ENCODE peak calls at places on chromosomes 12 and 14, in four cellular contexts. H is HL-60, I is K562, V is GM12878. C is an unnamed sample.

GRCh38 chr12:46214668-46215429 is 54.0 kb downstream of the SLC38A1 start:
- DNase-seq in V (peak; percentile 78), I (no peak), H (no peak), C (no peak)

GRCh38 chr14:29236401-29236800 is 469.8 kb downstream of the FOXG1 start:
- DNase-seq in I (no peak), V (no peak), H (no peak), C (no peak)

GRCh38 chr12:124323771-124324530 is 29.1 kb downstream of the RFLNA start:
- DNase-seq in I (no peak), H (no peak), V (no peak), C (no peak)

GRCh38 chr12:62913380-62913779 is 21.6 kb downstream of the PPM1H start:
- DNase-seq in V (no peak), H (no peak), I (no peak), C (no peak)

GRCh38 chr12:772056-772697 is 19.8 kb downstream of the WNK1 start:
- DNase-seq in H (no peak), V (no peak), I (no peak), C (no peak)

GRCh38 chr14:95299271-95299670 is 20.4 kb downstream of the CLMN start:
- DNase-seq in H (no peak), I (no peak), V (no peak), C (no peak)

GRCh38 chr14:53609009-53609408 is 347.6 kb downstream of the BMP4 start:
- DNase-seq in I (no peak), V (no peak), H (no peak), C (no peak)

GRCh38 chr12:102479984-102480383 is 379 bp downstream of the IGF1 start:
- DNase-seq in H (no peak), V (no peak), I (no peak), C (no peak)

GRCh38 chr12:122124370-122124769 is 45.8 kb downstream of the MLXIP start:
- DNase-seq in I (no peak), H (no peak), V (no peak), C (no peak)

GRCh38 chr14:25108959-25109358 is 59.0 kb upstream of the STXBP6 start:
- DNase-seq in V (no peak), I (no peak), H (no peak), C (no peak)

GRCh38 chr14:53808042-53808441 is 148.6 kb downstream of the BMP4 start:
- DNase-seq in V (no peak), I (no peak), H (no peak), C (no peak)

GRCh38 chr12:46722737-46723136 is 103.1 kb downstream of the SLC38A4 start:
- DNase-seq in V (no peak), I (no peak), H (no peak), C (no peak)

GRCh38 chr14:34111933-34112332 is 161.1 kb upstream of the EGLN3 start:
- DNase-seq in V (no peak), H (no peak), I (no peak), C (no peak)

GRCh38 chr12:27652174-27652763 is 44.0 kb upstream of the REP15 start:
- DNase-seq in H (peak; percentile 21), I (peak; percentile 60), V (peak; percentile 8), C (no peak)

GRCh38 chr12:10101648-10102220 is 2.9 kb upstream of the CLEC1A start:
- DNase-seq in I (no peak), H (no peak), V (no peak), C (no peak)

GRCh38 chr12:6850796-6851152 is 312 bp downstream of the CDCA3 start:
- DNase-seq in I (peak; percentile 50), H (no peak), V (no peak), C (no peak)

GRCh38 chr14:75877292-75877691 is 104.5 kb downstream of the TGFB3 start:
- DNase-seq in I (no peak), V (no peak), H (no peak), C (no peak)

GRCh38 chr12:114691196-114691595 is 7.2 kb upstream of the TBX3 start:
- DNase-seq in I (no peak), V (no peak), H (no peak), C (no peak)

GRCh38 chr12:120831648-120832267 is 72.4 kb downstream of the SPPL3 start:
- DNase-seq in H (no peak), V (no peak), I (no peak), C (no peak)

GRCh38 chr12:100399095-100399494 is 42.2 kb downstream of the SLC17A8 start:
- DNase-seq in H (no peak), I (no peak), V (no peak), C (no peak)

GRCh38 chr14:91173221-91173670 is 59.4 kb downstream of the DGLUCY start:
- DNase-seq in I (peak; percentile 69), H (peak; percentile 54), V (peak; percentile 23), C (peak; percentile 60)

GRCh38 chr12:11732760-11733159 is 83.3 kb downstream of the ETV6 start:
- DNase-seq in H (no peak), V (no peak), I (no peak), C (no peak)

GRCh38 chr14:50407089-50407813 is 10.6 kb upstream of the CDKL1 start:
- DNase-seq in V (no peak), H (no peak), I (no peak), C (no peak)

GRCh38 chr14:93049867-93050331 is 65.8 kb downstream of the ITPK1 start:
- DNase-seq in V (no peak), I (no peak), H (no peak), C (no peak)

GRCh38 chr14:21267431-21267845 is 1.8 kb downstream of the HNRNPC start:
- DNase-seq in I (no peak), V (no peak), H (no peak), C (no peak)

GRCh38 chr14:73774244-73774575 is 60.0 kb upstream of the PNMA1 start:
- DNase-seq in V (no peak), I (no peak), H (no peak), C (no peak)

GRCh38 chr12:56565510-56566101 is 44.0 kb downstream of the RBMS2 start:
- DNase-seq in H (peak; percentile 51), V (no peak), I (peak; percentile 67), C (peak; percentile 24)
- TF ChIP-seq SPI1 in H (no peak), V (no peak), I (peak; percentile 15), C (peak; percentile 4)

GRCh38 chr14:27686137-27686536 is 1080.5 kb upstream of the FOXG1 start:
- DNase-seq in V (no peak), H (no peak), I (no peak), C (no peak)
- TF ChIP-seq SPI1 in V (no peak), H (no peak), I (no peak), C (no peak)

DNA sequence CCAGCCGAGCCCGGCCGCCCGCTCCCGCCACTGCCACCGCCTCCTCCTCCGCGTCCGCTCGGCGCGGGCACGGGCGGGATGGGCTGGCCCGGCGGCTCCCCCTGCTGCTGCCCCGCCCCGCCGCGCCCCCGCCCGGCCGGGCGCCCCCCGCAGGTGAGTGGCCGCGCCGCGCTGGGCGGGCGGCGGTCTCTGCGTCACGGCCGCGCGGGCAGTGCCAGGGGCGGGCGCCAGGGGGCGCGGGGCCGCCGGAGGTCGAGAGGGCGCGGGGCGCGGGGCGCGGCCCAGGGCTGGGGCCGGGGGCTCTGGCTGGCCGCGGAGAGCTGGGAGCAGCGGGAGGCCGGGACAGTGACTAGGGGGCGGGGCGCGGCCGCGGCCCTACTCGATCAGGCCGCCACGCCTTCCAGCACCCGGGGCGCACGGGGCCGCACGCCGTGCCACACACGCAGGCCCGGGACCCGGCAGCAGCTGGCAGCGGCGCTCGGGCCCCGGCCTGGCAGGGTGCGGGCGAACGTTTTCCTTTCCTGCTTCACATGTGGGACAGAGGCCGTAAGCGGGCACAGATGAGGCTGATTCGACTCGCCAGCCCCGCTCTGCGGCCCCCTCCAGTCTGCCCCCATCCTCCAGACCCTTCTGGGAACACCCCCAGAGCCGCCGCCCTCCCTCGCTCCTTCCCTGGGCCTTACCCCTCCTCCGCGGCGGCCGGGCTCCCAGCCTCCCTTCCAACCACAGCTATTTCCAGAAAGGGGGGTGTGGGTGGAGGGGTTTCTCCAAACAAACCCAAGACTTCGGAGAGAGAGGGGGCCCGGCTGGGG is 2.4 kb upstream of the TNS2 start:
- DNase-seq in V (no peak), H (peak; percentile 50), I (peak; percentile 93), C (peak; percentile 81)
- TF ChIP-seq SPI1 in V (no peak), H (no peak), I (no peak), C (no peak)

DNA sequence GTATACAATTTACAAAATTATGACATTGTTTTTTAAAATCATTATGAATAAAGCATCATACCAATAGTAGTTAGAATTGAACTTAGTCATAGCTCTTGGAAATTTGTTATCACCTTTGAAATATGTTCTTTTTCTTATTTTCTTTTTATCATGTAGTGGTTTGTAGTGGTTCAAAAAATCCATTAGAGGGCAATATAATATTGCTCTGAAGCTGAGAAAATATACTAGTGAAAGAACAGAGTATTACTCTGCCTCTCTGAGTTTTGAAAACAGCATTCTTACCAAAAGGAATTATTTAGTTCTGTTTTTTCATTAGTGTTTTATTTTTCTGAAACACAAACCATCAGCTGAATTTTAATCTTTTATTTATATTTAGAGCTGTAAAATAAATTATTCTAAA is 76.2 kb downstream of the PDZRN4 start:
- DNase-seq in I (no peak), H (no peak), V (no peak), C (no peak)
- TF ChIP-seq SPI1 in I (no peak), H (no peak), V (no peak), C (no peak)

GRCh38 chr14:100223332-100224171 is 15.4 kb upstream of the YY1 start:
- DNase-seq in H (no peak), I (no peak), V (no peak), C (no peak)
- TF ChIP-seq SPI1 in H (no peak), I (no peak), V (no peak), C (no peak)

DNA sequence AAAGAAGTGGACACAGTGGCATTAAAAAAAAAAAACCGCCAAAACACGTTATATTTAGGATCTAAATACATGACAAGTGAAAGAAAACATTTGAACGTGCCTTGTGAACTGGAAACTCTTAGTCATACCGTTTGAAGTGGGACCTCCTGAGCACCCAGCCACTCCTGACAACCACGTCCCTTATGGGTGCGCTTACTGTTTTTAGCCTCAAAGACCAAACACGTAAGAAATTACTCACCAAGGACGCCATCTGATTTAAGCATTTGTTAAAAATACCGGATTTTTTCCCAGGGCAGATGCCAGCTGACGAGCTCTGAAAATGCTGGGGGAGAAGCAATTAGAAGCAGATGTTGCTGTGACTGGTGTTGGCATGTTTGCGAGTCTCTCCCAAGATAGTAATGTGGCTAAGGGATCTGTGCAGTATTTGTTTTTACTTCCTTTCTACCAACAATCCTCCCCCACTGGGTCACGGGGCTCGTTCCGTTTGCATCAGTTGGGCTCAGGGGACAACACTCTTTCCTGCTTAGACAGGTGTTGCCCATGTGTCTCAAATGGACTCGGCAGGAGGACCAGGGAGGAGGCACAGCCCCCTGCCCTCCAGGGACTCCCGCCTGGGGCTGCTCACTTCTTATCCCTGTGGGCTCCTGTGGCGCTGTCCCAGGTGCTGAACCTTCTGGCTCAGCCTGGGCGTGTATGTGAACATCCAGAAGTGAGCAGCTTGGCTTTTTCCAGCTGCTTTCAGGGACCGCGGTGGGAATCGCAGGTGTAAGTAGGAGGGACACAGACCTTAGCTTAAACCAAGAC is 101.0 kb downstream of the BEGAIN start:
- DNase-seq in H (no peak), I (peak; percentile 70), V (peak; percentile 66), C (peak; percentile 49)
- TF ChIP-seq SPI1 in H (no peak), I (no peak), V (no peak), C (no peak)

GRCh38 chr14:103594265-103594664 is 31.5 kb downstream of the COA8 start:
- DNase-seq in V (no peak), H (no peak), I (no peak), C (no peak)
- TF ChIP-seq SPI1 in V (no peak), H (no peak), I (no peak), C (no peak)

C was measured in GM12891.